ENCODE peak calls at places on chromosomes 7 and 10, in nine cellular contexts. One of them, this sample, is unnamed.

GRCh38 chr7:50824882-50825281 is 42.2 kb upstream of the GRB10 start:
- DNase-seq in cardiac muscle cell: no peak
- DNase-seq in OCI-LY7: no peak
- DNase-seq in neuronal stem cell: no peak
- DNase-seq in GM23248: peak; percentile 58
- DNase-seq in GM23338: no peak
- DNase-seq in trophoblast cell: no peak
- DNase-seq in suprapubic skin: no peak
- DNase-seq in A673: no peak
- DNase-seq in this sample: no peak

GRCh38 chr7:41005381-41005901 is 697.4 kb downstream of the INHBA start:
- DNase-seq in cardiac muscle cell: peak; percentile 81
- DNase-seq in OCI-LY7: no peak
- DNase-seq in neuronal stem cell: no peak
- DNase-seq in GM23248: peak; percentile 76
- DNase-seq in GM23338: no peak
- DNase-seq in trophoblast cell: peak; percentile 37
- DNase-seq in suprapubic skin: no peak
- DNase-seq in A673: no peak
- DNase-seq in this sample: peak; percentile 83

GRCh38 chr7:29287366-29287765 is 92.8 kb downstream of the CHN2 start:
- DNase-seq in cardiac muscle cell: peak; percentile 84
- DNase-seq in OCI-LY7: no peak
- DNase-seq in neuronal stem cell: no peak
- DNase-seq in GM23248: peak; percentile 93
- DNase-seq in GM23338: no peak
- DNase-seq in trophoblast cell: peak; percentile 50
- DNase-seq in suprapubic skin: no peak
- DNase-seq in A673: no peak
- DNase-seq in this sample: no peak

GRCh38 chr7:13109201-13109600 is 421.8 kb downstream of the ARL4A start:
- DNase-seq in cardiac muscle cell: no peak
- DNase-seq in OCI-LY7: no peak
- DNase-seq in neuronal stem cell: no peak
- DNase-seq in GM23248: no peak
- DNase-seq in GM23338: no peak
- DNase-seq in trophoblast cell: no peak
- DNase-seq in suprapubic skin: no peak
- DNase-seq in A673: no peak
- DNase-seq in this sample: no peak

GRCh38 chr10:99832439-99832838 is 50.0 kb downstream of the ABCC2 start:
- DNase-seq in cardiac muscle cell: no peak
- DNase-seq in OCI-LY7: no peak
- DNase-seq in neuronal stem cell: no peak
- DNase-seq in GM23248: no peak
- DNase-seq in GM23338: no peak
- DNase-seq in trophoblast cell: peak; percentile 67
- DNase-seq in suprapubic skin: no peak
- DNase-seq in A673: no peak
- DNase-seq in this sample: no peak

GRCh38 chr10:76984559-76985443 is 652.8 kb downstream of the KCNMA1 start:
- DNase-seq in cardiac muscle cell: peak; percentile 81
- DNase-seq in OCI-LY7: peak; percentile 72
- DNase-seq in neuronal stem cell: peak; percentile 65
- DNase-seq in GM23248: peak; percentile 85
- DNase-seq in GM23338: peak; percentile 92
- DNase-seq in trophoblast cell: peak; percentile 86
- DNase-seq in suprapubic skin: no peak
- DNase-seq in A673: peak; percentile 72
- DNase-seq in this sample: no peak

GRCh38 chr7:100396421-100396982 is 23.2 kb downstream of the PILRA start:
- DNase-seq in cardiac muscle cell: no peak
- DNase-seq in OCI-LY7: peak; percentile 78
- DNase-seq in neuronal stem cell: no peak
- DNase-seq in GM23248: no peak
- DNase-seq in GM23338: no peak
- DNase-seq in trophoblast cell: peak; percentile 21
- DNase-seq in suprapubic skin: no peak
- DNase-seq in A673: no peak
- DNase-seq in this sample: no peak

GRCh38 chr10:103752680-103753248 is 102.6 kb downstream of the SH3PXD2A start:
- DNase-seq in cardiac muscle cell: no peak
- DNase-seq in OCI-LY7: peak; percentile 24
- DNase-seq in neuronal stem cell: no peak
- DNase-seq in GM23248: no peak
- DNase-seq in GM23338: peak; percentile 81
- DNase-seq in trophoblast cell: peak; percentile 70
- DNase-seq in suprapubic skin: no peak
- DNase-seq in A673: no peak
- DNase-seq in this sample: no peak

GRCh38 chr7:116212859-116213258 is 2.5 kb downstream of the TES start:
- DNase-seq in cardiac muscle cell: peak; percentile 77
- DNase-seq in OCI-LY7: no peak
- DNase-seq in neuronal stem cell: no peak
- DNase-seq in GM23248: peak; percentile 69
- DNase-seq in GM23338: no peak
- DNase-seq in trophoblast cell: peak; percentile 74
- DNase-seq in suprapubic skin: no peak
- DNase-seq in A673: peak; percentile 78
- DNase-seq in this sample: no peak

GRCh38 chr7:70241776-70242175 is 643.5 kb downstream of the AUTS2 start:
- DNase-seq in cardiac muscle cell: no peak
- DNase-seq in OCI-LY7: no peak
- DNase-seq in neuronal stem cell: no peak
- DNase-seq in GM23248: no peak
- DNase-seq in GM23338: peak; percentile 8
- DNase-seq in trophoblast cell: no peak
- DNase-seq in suprapubic skin: no peak
- DNase-seq in A673: no peak
- DNase-seq in this sample: no peak

GRCh38 chr7:35613150-35613549 is 81.8 kb downstream of the HERPUD2 start:
- DNase-seq in cardiac muscle cell: no peak
- DNase-seq in OCI-LY7: no peak
- DNase-seq in neuronal stem cell: no peak
- DNase-seq in GM23248: no peak
- DNase-seq in GM23338: no peak
- DNase-seq in trophoblast cell: peak; percentile 67
- DNase-seq in suprapubic skin: no peak
- DNase-seq in A673: no peak
- DNase-seq in this sample: no peak

GRCh38 chr7:151086802-151087246 is 549 bp downstream of the AGAP3 start:
- DNase-seq in cardiac muscle cell: peak; percentile 24
- DNase-seq in OCI-LY7: no peak
- DNase-seq in neuronal stem cell: no peak
- DNase-seq in GM23248: peak; percentile 76
- DNase-seq in GM23338: peak; percentile 60
- DNase-seq in trophoblast cell: peak; percentile 53
- DNase-seq in suprapubic skin: no peak
- DNase-seq in A673: peak; percentile 55
- DNase-seq in this sample: peak; percentile 47

GRCh38 chr7:43942997-43943701 is 16.9 kb downstream of the UBE2D4 start:
- DNase-seq in cardiac muscle cell: no peak
- DNase-seq in OCI-LY7: no peak
- DNase-seq in neuronal stem cell: no peak
- DNase-seq in GM23248: peak; percentile 26
- DNase-seq in GM23338: peak; percentile 52
- DNase-seq in trophoblast cell: peak; percentile 56
- DNase-seq in suprapubic skin: no peak
- DNase-seq in A673: no peak
- DNase-seq in this sample: no peak

GRCh38 chr10:120110196-120110595 is 217.7 kb downstream of the SEC23IP start:
- DNase-seq in cardiac muscle cell: no peak
- DNase-seq in OCI-LY7: no peak
- DNase-seq in neuronal stem cell: no peak
- DNase-seq in GM23248: no peak
- DNase-seq in GM23338: no peak
- DNase-seq in trophoblast cell: peak; percentile 91
- DNase-seq in suprapubic skin: no peak
- DNase-seq in A673: no peak
- DNase-seq in this sample: no peak

GRCh38 chr10:115026041-115026779 is 67.0 kb upstream of the ATRNL1 start:
- DNase-seq in cardiac muscle cell: no peak
- DNase-seq in OCI-LY7: no peak
- DNase-seq in neuronal stem cell: no peak
- DNase-seq in GM23248: no peak
- DNase-seq in GM23338: peak; percentile 45
- DNase-seq in trophoblast cell: no peak
- DNase-seq in suprapubic skin: no peak
- DNase-seq in A673: no peak
- DNase-seq in this sample: no peak

GRCh38 chr7:25968205-25968993 is 183.6 kb upstream of the NFE2L3 start:
- DNase-seq in cardiac muscle cell: no peak
- DNase-seq in OCI-LY7: peak; percentile 97
- DNase-seq in neuronal stem cell: no peak
- DNase-seq in GM23248: no peak
- DNase-seq in GM23338: no peak
- DNase-seq in trophoblast cell: no peak
- DNase-seq in suprapubic skin: no peak
- DNase-seq in A673: no peak
- DNase-seq in this sample: no peak

GRCh38 chr10:90947025-90947960 is 26.4 kb upstream of the ANKRD1 start:
- DNase-seq in cardiac muscle cell: no peak
- DNase-seq in OCI-LY7: no peak
- DNase-seq in neuronal stem cell: no peak
- DNase-seq in GM23248: peak; percentile 34
- DNase-seq in GM23338: no peak
- DNase-seq in trophoblast cell: peak; percentile 95
- DNase-seq in suprapubic skin: no peak
- DNase-seq in A673: no peak
- DNase-seq in this sample: no peak

GRCh38 chr7:158955932-158956804 is 99.8 kb downstream of the DYNC2I1 start:
- DNase-seq in cardiac muscle cell: no peak
- DNase-seq in OCI-LY7: no peak
- DNase-seq in neuronal stem cell: no peak
- DNase-seq in GM23248: no peak
- DNase-seq in GM23338: no peak
- DNase-seq in trophoblast cell: no peak
- DNase-seq in suprapubic skin: no peak
- DNase-seq in A673: no peak
- DNase-seq in this sample: no peak

GRCh38 chr10:6053816-6054581 is 8.2 kb downstream of the IL2RA start:
- DNase-seq in cardiac muscle cell: no peak
- DNase-seq in OCI-LY7: no peak
- DNase-seq in neuronal stem cell: no peak
- DNase-seq in GM23248: no peak
- DNase-seq in GM23338: no peak
- DNase-seq in trophoblast cell: no peak
- DNase-seq in suprapubic skin: no peak
- DNase-seq in A673: no peak
- DNase-seq in this sample: no peak
- H3K4me3 ChIP-seq in cardiac muscle cell: no peak overlapping the region
- H3K4me3 ChIP-seq in OCI-LY7: peak overlapping the region; percentile 27
- H3K4me3 ChIP-seq in neuronal stem cell: peak overlapping the region; percentile 47
- H3K4me3 ChIP-seq in GM23248: no peak overlapping the region
- H3K4me3 ChIP-seq in GM23338: no peak overlapping the region
- H3K4me3 ChIP-seq in trophoblast cell: no peak overlapping the region
- H3K4me3 ChIP-seq in suprapubic skin: no peak overlapping the region
- H3K4me3 ChIP-seq in A673: no peak overlapping the region
- H3K4me3 ChIP-seq in this sample: no peak overlapping the region

DNA sequence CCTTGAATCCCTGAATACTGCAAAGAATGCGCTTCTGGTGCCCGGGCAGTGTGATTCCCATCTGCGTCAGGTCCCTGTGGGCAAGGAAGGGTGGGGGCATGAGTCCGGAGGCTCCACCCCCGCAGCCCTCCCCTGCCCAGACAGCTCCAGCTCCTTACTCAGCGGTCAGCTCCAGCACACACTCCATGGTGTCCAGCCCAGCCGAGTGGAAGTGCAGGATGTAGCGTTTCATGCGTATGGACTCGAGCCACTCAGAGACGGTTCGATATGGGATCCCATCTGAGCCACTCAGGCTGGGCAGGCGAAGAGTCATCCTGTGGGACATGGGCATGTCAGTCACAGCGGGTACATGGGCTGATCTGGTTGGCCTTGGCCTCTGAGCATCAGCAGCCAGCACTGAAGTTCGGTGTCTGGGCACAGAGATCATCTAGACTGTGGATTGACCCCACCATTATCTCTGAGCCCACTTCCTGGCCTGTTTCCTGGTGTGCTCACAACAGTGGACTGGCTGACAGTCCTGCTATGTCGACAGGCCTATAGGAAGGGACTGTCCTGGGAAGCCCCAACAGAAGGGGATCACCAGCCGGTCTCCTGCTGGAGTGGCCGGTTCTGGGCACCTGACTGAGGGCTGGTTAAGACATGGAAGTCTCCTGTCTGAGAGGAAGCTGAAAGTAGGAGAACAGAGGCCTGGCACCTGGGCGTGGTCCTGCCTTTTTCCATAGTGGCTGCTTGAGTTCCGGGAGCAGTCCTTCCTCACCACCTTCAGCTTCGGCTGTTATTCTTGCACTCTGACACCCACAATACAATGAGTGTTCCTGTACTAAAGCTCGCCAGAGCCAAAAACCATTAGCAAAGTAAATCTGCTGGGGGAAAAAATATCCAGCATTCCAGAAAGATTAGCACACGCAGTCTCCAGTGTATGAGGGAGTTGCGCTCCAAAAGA is 10.6 kb downstream of the ZYX start:
- DNase-seq in cardiac muscle cell: peak; percentile 91
- DNase-seq in OCI-LY7: no peak
- DNase-seq in neuronal stem cell: no peak
- DNase-seq in GM23248: peak; percentile 89
- DNase-seq in GM23338: no peak
- DNase-seq in trophoblast cell: peak; percentile 64
- DNase-seq in suprapubic skin: no peak
- DNase-seq in A673: no peak
- DNase-seq in this sample: no peak
- H3K27ac ChIP-seq in cardiac muscle cell: peak overlapping the region; percentile 28
- H3K27ac ChIP-seq in OCI-LY7: no peak overlapping the region
- H3K27ac ChIP-seq in neuronal stem cell: no peak overlapping the region
- H3K27ac ChIP-seq in GM23248: peak overlapping the region; percentile 79
- H3K27ac ChIP-seq in GM23338: no peak overlapping the region
- H3K27ac ChIP-seq in trophoblast cell: peak overlapping the region; percentile 45
- H3K27ac ChIP-seq in suprapubic skin: peak overlapping the region; percentile 82
- H3K27ac ChIP-seq in A673: no peak overlapping the region
- H3K27ac ChIP-seq in this sample: peak overlapping the region; percentile 50

GRCh38 chr7:123535517-123535916 is 1.1 kb upstream of the IQUB start:
- DNase-seq in cardiac muscle cell: no peak
- DNase-seq in OCI-LY7: no peak
- DNase-seq in neuronal stem cell: no peak
- DNase-seq in GM23248: no peak
- DNase-seq in GM23338: no peak
- DNase-seq in trophoblast cell: no peak
- DNase-seq in suprapubic skin: no peak
- DNase-seq in A673: no peak
- DNase-seq in this sample: no peak
- H3K4me3 ChIP-seq in cardiac muscle cell: peak overlapping the region; percentile 35
- H3K4me3 ChIP-seq in OCI-LY7: peak overlapping the region; percentile 70
- H3K4me3 ChIP-seq in neuronal stem cell: no peak overlapping the region
- H3K4me3 ChIP-seq in GM23248: peak overlapping the region; percentile 63
- H3K4me3 ChIP-seq in GM23338: peak overlapping the region; percentile 72
- H3K4me3 ChIP-seq in trophoblast cell: no peak overlapping the region
- H3K4me3 ChIP-seq in suprapubic skin: peak overlapping the region; percentile 62
- H3K4me3 ChIP-seq in A673: peak overlapping the region; percentile 63
- H3K4me3 ChIP-seq in this sample: peak overlapping the region; percentile 38

DNA sequence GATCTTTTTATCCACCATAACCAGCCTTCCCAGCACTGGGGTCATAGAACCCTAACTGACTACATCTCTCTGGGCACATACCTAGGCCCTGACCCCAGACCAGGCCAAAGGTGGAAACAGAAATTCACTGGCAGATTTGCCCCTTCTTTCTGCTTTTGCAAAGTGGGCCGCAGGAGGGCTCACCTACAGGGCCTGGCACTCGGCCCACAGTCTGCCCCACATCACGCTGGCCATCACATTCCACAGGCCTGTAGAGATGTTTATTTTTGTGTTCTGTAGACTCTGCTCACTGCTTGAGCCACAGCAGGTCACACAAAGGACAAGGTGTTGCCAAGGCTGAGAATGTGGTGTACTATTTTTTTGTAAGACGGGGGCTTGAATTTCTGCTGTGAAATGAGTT is 58.7 kb downstream of the SLC16A12 start:
- DNase-seq in cardiac muscle cell: peak; percentile 43
- DNase-seq in OCI-LY7: no peak
- DNase-seq in neuronal stem cell: no peak
- DNase-seq in GM23248: no peak
- DNase-seq in GM23338: no peak
- DNase-seq in trophoblast cell: no peak
- DNase-seq in suprapubic skin: no peak
- DNase-seq in A673: no peak
- DNase-seq in this sample: no peak
- H3K27ac ChIP-seq in cardiac muscle cell: peak overlapping the region; percentile 97
- H3K27ac ChIP-seq in OCI-LY7: no peak overlapping the region
- H3K27ac ChIP-seq in neuronal stem cell: no peak overlapping the region
- H3K27ac ChIP-seq in GM23248: no peak overlapping the region
- H3K27ac ChIP-seq in GM23338: no peak overlapping the region
- H3K27ac ChIP-seq in trophoblast cell: no peak overlapping the region
- H3K27ac ChIP-seq in suprapubic skin: peak overlapping the region; percentile 56
- H3K27ac ChIP-seq in A673: no peak overlapping the region
- H3K27ac ChIP-seq in this sample: no peak overlapping the region